ENCODE peak calls at places on chromosome 17, in eight cellular contexts. One of them, this sample, is unnamed.

GRCh38 chr17:36107660-36108059 is 4.0 kb downstream of the CCL4 start:
- DNase-seq in T1000: no peak
- DNase-seq in HFFc6: no peak
- DNase-seq in neural progenitor cell: no peak
- DNase-seq in GM23338: no peak
- DNase-seq in substantia nigra: no peak
- DNase-seq in AG04449: no peak
- DNase-seq in stimulated activated CD8-positive, alpha-beta memory T cell treated with anti-CD3 and anti-CD28 coated beads, Interleukin-7, amount 100 ng/mL, for 1 hour: no peak
- DNase-seq in this sample: no peak

GRCh38 chr17:49390548-49391324 is 23.9 kb downstream of the PHB1 start:
- DNase-seq in T1000: no peak
- DNase-seq in HFFc6: no peak
- DNase-seq in neural progenitor cell: no peak
- DNase-seq in GM23338: no peak
- DNase-seq in substantia nigra: peak
- DNase-seq in AG04449: no peak
- DNase-seq in stimulated activated CD8-positive, alpha-beta memory T cell treated with anti-CD3 and anti-CD28 coated beads, Interleukin-7, amount 100 ng/mL, for 1 hour: no peak
- DNase-seq in this sample: no peak

GRCh38 chr17:62059394-62059793 is 5.7 kb downstream of the MED13 start:
- DNase-seq in T1000: no peak
- DNase-seq in HFFc6: no peak
- DNase-seq in neural progenitor cell: no peak
- DNase-seq in GM23338: no peak
- DNase-seq in substantia nigra: no peak
- DNase-seq in AG04449: no peak
- DNase-seq in stimulated activated CD8-positive, alpha-beta memory T cell treated with anti-CD3 and anti-CD28 coated beads, Interleukin-7, amount 100 ng/mL, for 1 hour: no peak
- DNase-seq in this sample: no peak

GRCh38 chr17:64580384-64581307 is 73.9 kb downstream of the CEP95 start:
- DNase-seq in T1000: no peak
- DNase-seq in HFFc6: peak
- DNase-seq in neural progenitor cell: no peak
- DNase-seq in GM23338: no peak
- DNase-seq in substantia nigra: no peak
- DNase-seq in AG04449: no peak
- DNase-seq in stimulated activated CD8-positive, alpha-beta memory T cell treated with anti-CD3 and anti-CD28 coated beads, Interleukin-7, amount 100 ng/mL, for 1 hour: no peak
- DNase-seq in this sample: no peak

GRCh38 chr17:21199311-21199710 is 14.7 kb downstream of the TMEM11 start:
- DNase-seq in T1000: no peak
- DNase-seq in HFFc6: peak
- DNase-seq in neural progenitor cell: peak
- DNase-seq in GM23338: peak
- DNase-seq in substantia nigra: no peak
- DNase-seq in AG04449: no peak
- DNase-seq in stimulated activated CD8-positive, alpha-beta memory T cell treated with anti-CD3 and anti-CD28 coated beads, Interleukin-7, amount 100 ng/mL, for 1 hour: no peak
- DNase-seq in this sample: no peak

GRCh38 chr17:74742153-74742515 is 5.1 kb downstream of the RAB37 start:
- DNase-seq in T1000: peak
- DNase-seq in HFFc6: no peak
- DNase-seq in neural progenitor cell: no peak
- DNase-seq in GM23338: no peak
- DNase-seq in substantia nigra: no peak
- DNase-seq in AG04449: no peak
- DNase-seq in stimulated activated CD8-positive, alpha-beta memory T cell treated with anti-CD3 and anti-CD28 coated beads, Interleukin-7, amount 100 ng/mL, for 1 hour: no peak
- DNase-seq in this sample: no peak

GRCh38 chr17:32160526-32160925 is 18.2 kb downstream of the RHOT1 start:
- DNase-seq in T1000: no peak
- DNase-seq in HFFc6: no peak
- DNase-seq in neural progenitor cell: no peak
- DNase-seq in GM23338: no peak
- DNase-seq in substantia nigra: no peak
- DNase-seq in AG04449: no peak
- DNase-seq in stimulated activated CD8-positive, alpha-beta memory T cell treated with anti-CD3 and anti-CD28 coated beads, Interleukin-7, amount 100 ng/mL, for 1 hour: no peak
- DNase-seq in this sample: no peak

GRCh38 chr17:50884354-50885311 is 18.5 kb upstream of the TOB1 start:
- DNase-seq in T1000: no peak
- DNase-seq in HFFc6: no peak
- DNase-seq in neural progenitor cell: no peak
- DNase-seq in GM23338: no peak
- DNase-seq in substantia nigra: no peak
- DNase-seq in AG04449: no peak
- DNase-seq in stimulated activated CD8-positive, alpha-beta memory T cell treated with anti-CD3 and anti-CD28 coated beads, Interleukin-7, amount 100 ng/mL, for 1 hour: no peak
- DNase-seq in this sample: no peak

GRCh38 chr17:45948881-45949624 is 50.0 kb upstream of the STH start:
- DNase-seq in T1000: no peak
- DNase-seq in HFFc6: peak
- DNase-seq in neural progenitor cell: peak
- DNase-seq in GM23338: peak
- DNase-seq in substantia nigra: peak
- DNase-seq in AG04449: no peak
- DNase-seq in stimulated activated CD8-positive, alpha-beta memory T cell treated with anti-CD3 and anti-CD28 coated beads, Interleukin-7, amount 100 ng/mL, for 1 hour: peak
- DNase-seq in this sample: peak

GRCh38 chr17:50949128-50950001 is 83.2 kb upstream of the TOB1 start:
- DNase-seq in T1000: no peak
- DNase-seq in HFFc6: no peak
- DNase-seq in neural progenitor cell: no peak
- DNase-seq in GM23338: no peak
- DNase-seq in substantia nigra: no peak
- DNase-seq in AG04449: no peak
- DNase-seq in stimulated activated CD8-positive, alpha-beta memory T cell treated with anti-CD3 and anti-CD28 coated beads, Interleukin-7, amount 100 ng/mL, for 1 hour: no peak
- DNase-seq in this sample: no peak

GRCh38 chr17:65163990-65164495 is 26.9 kb downstream of the RGS9 start:
- DNase-seq in T1000: no peak
- DNase-seq in HFFc6: peak
- DNase-seq in neural progenitor cell: no peak
- DNase-seq in GM23338: no peak
- DNase-seq in substantia nigra: no peak
- DNase-seq in AG04449: no peak
- DNase-seq in stimulated activated CD8-positive, alpha-beta memory T cell treated with anti-CD3 and anti-CD28 coated beads, Interleukin-7, amount 100 ng/mL, for 1 hour: no peak
- DNase-seq in this sample: no peak

GRCh38 chr17:10558049-10558448 is 8.6 kb upstream of the MYH2 start:
- DNase-seq in T1000: no peak
- DNase-seq in HFFc6: no peak
- DNase-seq in neural progenitor cell: no peak
- DNase-seq in GM23338: no peak
- DNase-seq in substantia nigra: no peak
- DNase-seq in AG04449: no peak
- DNase-seq in stimulated activated CD8-positive, alpha-beta memory T cell treated with anti-CD3 and anti-CD28 coated beads, Interleukin-7, amount 100 ng/mL, for 1 hour: no peak
- DNase-seq in this sample: no peak

GRCh38 chr17:1078831-1079561 is 82.1 kb downstream of the TIMM22 start:
- DNase-seq in T1000: no peak
- DNase-seq in HFFc6: no peak
- DNase-seq in neural progenitor cell: peak
- DNase-seq in GM23338: peak
- DNase-seq in substantia nigra: no peak
- DNase-seq in AG04449: no peak
- DNase-seq in stimulated activated CD8-positive, alpha-beta memory T cell treated with anti-CD3 and anti-CD28 coated beads, Interleukin-7, amount 100 ng/mL, for 1 hour: no peak
- DNase-seq in this sample: no peak

GRCh38 chr17:39737761-39738567 is at the start of gene GRB7:
- DNase-seq in T1000: no peak
- DNase-seq in HFFc6: no peak
- DNase-seq in neural progenitor cell: peak
- DNase-seq in GM23338: peak
- DNase-seq in substantia nigra: no peak
- DNase-seq in AG04449: no peak
- DNase-seq in stimulated activated CD8-positive, alpha-beta memory T cell treated with anti-CD3 and anti-CD28 coated beads, Interleukin-7, amount 100 ng/mL, for 1 hour: no peak
- DNase-seq in this sample: no peak

GRCh38 chr17:4594406-4595349 is 10.3 kb downstream of the SMTNL2 start:
- DNase-seq in T1000: no peak
- DNase-seq in HFFc6: no peak
- DNase-seq in neural progenitor cell: peak
- DNase-seq in GM23338: peak
- DNase-seq in substantia nigra: no peak
- DNase-seq in AG04449: no peak
- DNase-seq in stimulated activated CD8-positive, alpha-beta memory T cell treated with anti-CD3 and anti-CD28 coated beads, Interleukin-7, amount 100 ng/mL, for 1 hour: no peak
- DNase-seq in this sample: no peak

GRCh38 chr17:2949469-2950044 is 113.8 kb downstream of the OR1D5 start:
- DNase-seq in T1000: peak
- DNase-seq in HFFc6: peak
- DNase-seq in neural progenitor cell: no peak
- DNase-seq in GM23338: no peak
- DNase-seq in substantia nigra: no peak
- DNase-seq in AG04449: no peak
- DNase-seq in stimulated activated CD8-positive, alpha-beta memory T cell treated with anti-CD3 and anti-CD28 coated beads, Interleukin-7, amount 100 ng/mL, for 1 hour: no peak
- DNase-seq in this sample: no peak

GRCh38 chr17:1643999-1644492 is 1.5 kb downstream of the SCARF1 start:
- DNase-seq in T1000: no peak
- DNase-seq in HFFc6: no peak
- DNase-seq in neural progenitor cell: no peak
- DNase-seq in GM23338: no peak
- DNase-seq in substantia nigra: no peak
- DNase-seq in AG04449: no peak
- DNase-seq in stimulated activated CD8-positive, alpha-beta memory T cell treated with anti-CD3 and anti-CD28 coated beads, Interleukin-7, amount 100 ng/mL, for 1 hour: no peak
- DNase-seq in this sample: no peak

GRCh38 chr17:9729034-9729650 is 62.2 kb downstream of the DHRS7C start:
- DNase-seq in T1000: no peak
- DNase-seq in HFFc6: peak
- DNase-seq in neural progenitor cell: peak
- DNase-seq in GM23338: peak
- DNase-seq in substantia nigra: no peak
- DNase-seq in AG04449: peak
- DNase-seq in stimulated activated CD8-positive, alpha-beta memory T cell treated with anti-CD3 and anti-CD28 coated beads, Interleukin-7, amount 100 ng/mL, for 1 hour: no peak
- DNase-seq in this sample: no peak

GRCh38 chr17:31609331-31609730 is 217.9 kb downstream of the RAB11FIP4 start:
- DNase-seq in T1000: no peak
- DNase-seq in HFFc6: no peak
- DNase-seq in neural progenitor cell: no peak
- DNase-seq in GM23338: no peak
- DNase-seq in substantia nigra: no peak
- DNase-seq in AG04449: no peak
- DNase-seq in stimulated activated CD8-positive, alpha-beta memory T cell treated with anti-CD3 and anti-CD28 coated beads, Interleukin-7, amount 100 ng/mL, for 1 hour: no peak
- DNase-seq in this sample: no peak

GRCh38 chr17:79285973-79286372 is 211.3 kb downstream of the ENGASE start:
- DNase-seq in T1000: no peak
- DNase-seq in HFFc6: no peak
- DNase-seq in neural progenitor cell: no peak
- DNase-seq in GM23338: no peak
- DNase-seq in substantia nigra: no peak
- DNase-seq in AG04449: no peak
- DNase-seq in stimulated activated CD8-positive, alpha-beta memory T cell treated with anti-CD3 and anti-CD28 coated beads, Interleukin-7, amount 100 ng/mL, for 1 hour: no peak
- DNase-seq in this sample: no peak

GRCh38 chr17:79625706-79626105 is 14.9 kb upstream of the RBFOX3 start:
- DNase-seq in T1000: no peak
- DNase-seq in HFFc6: no peak
- DNase-seq in neural progenitor cell: no peak
- DNase-seq in GM23338: no peak
- DNase-seq in substantia nigra: no peak
- DNase-seq in AG04449: no peak
- DNase-seq in stimulated activated CD8-positive, alpha-beta memory T cell treated with anti-CD3 and anti-CD28 coated beads, Interleukin-7, amount 100 ng/mL, for 1 hour: no peak
- DNase-seq in this sample: no peak

GRCh38 chr17:31320791-31321190 is 631 bp downstream of the EVI2A start:
- DNase-seq in T1000: no peak
- DNase-seq in HFFc6: no peak
- DNase-seq in neural progenitor cell: no peak
- DNase-seq in GM23338: no peak
- DNase-seq in substantia nigra: no peak
- DNase-seq in AG04449: no peak
- DNase-seq in stimulated activated CD8-positive, alpha-beta memory T cell treated with anti-CD3 and anti-CD28 coated beads, Interleukin-7, amount 100 ng/mL, for 1 hour: no peak
- DNase-seq in this sample: no peak

GRCh38 chr17:29557085-29557697 is 9.6 kb downstream of the ABHD15 start:
- DNase-seq in T1000: no peak
- DNase-seq in HFFc6: peak
- DNase-seq in neural progenitor cell: no peak
- DNase-seq in GM23338: no peak
- DNase-seq in substantia nigra: no peak
- DNase-seq in AG04449: peak
- DNase-seq in stimulated activated CD8-positive, alpha-beta memory T cell treated with anti-CD3 and anti-CD28 coated beads, Interleukin-7, amount 100 ng/mL, for 1 hour: no peak
- DNase-seq in this sample: no peak

GRCh38 chr17:17723354-17724261 is 42.4 kb downstream of the RAI1 start:
- DNase-seq in T1000: no peak
- DNase-seq in HFFc6: peak
- DNase-seq in neural progenitor cell: peak
- DNase-seq in GM23338: peak
- DNase-seq in substantia nigra: no peak
- DNase-seq in AG04449: no peak
- DNase-seq in stimulated activated CD8-positive, alpha-beta memory T cell treated with anti-CD3 and anti-CD28 coated beads, Interleukin-7, amount 100 ng/mL, for 1 hour: no peak
- DNase-seq in this sample: no peak